ENCODE peak calls at places on chromosomes 5 and 9, in eight cellular contexts. O is mammary epithelial cell, D is HepG2, I is kidney, T is transverse colon, M is Panc1, C is SJSA1, G is heart left ventricle. X is an unnamed sample.

GRCh38 chr9:21174671-21175070 is 8.2 kb upstream of the IFNA21 start:
- DNase-seq in O (peak), D (no peak), I (no peak), T (no peak), M (no peak), C (no peak), G (no peak), X (no peak)

GRCh38 chr5:83548556-83548955 is 77.0 kb downstream of the VCAN start:
- DNase-seq in O (no peak), D (no peak), I (no peak), T (no peak), M (no peak), C (no peak), G (no peak), X (no peak)

GRCh38 chr5:154729613-154730012 is 25.6 kb upstream of the LARP1 start:
- DNase-seq in O (no peak), D (peak), I (no peak), T (no peak), M (no peak), C (no peak), G (no peak), X (peak)

GRCh38 chr9:104923289-104923688 is 4.7 kb downstream of the ABCA1 start:
- DNase-seq in O (no peak), D (no peak), I (no peak), T (no peak), M (no peak), C (no peak), G (no peak), X (no peak)

GRCh38 chr5:115895821-115896220 is 54.1 kb downstream of the AP3S1 start:
- DNase-seq in O (no peak), D (no peak), I (no peak), T (no peak), M (no peak), C (peak), G (no peak), X (no peak)

GRCh38 chr9:72843525-72844439 is 109.1 kb downstream of the ALDH1A1 start:
- DNase-seq in O (peak), D (peak), I (no peak), T (no peak), M (no peak), C (no peak), G (no peak), X (no peak)

GRCh38 chr9:132670816-132671371 is 630 bp downstream of the GTF3C4 start:
- DNase-seq in O (peak), D (no peak), I (peak), T (peak), M (no peak), C (peak), G (peak), X (peak)

GRCh38 chr9:134557331-134557730 is 84.3 kb upstream of the COL5A1 start:
- DNase-seq in O (no peak), D (no peak), I (peak), T (no peak), M (no peak), C (no peak), G (no peak), X (no peak)

GRCh38 chr9:120894404-120895226 is 17.6 kb upstream of the PHF19 start:
- DNase-seq in O (no peak), D (no peak), I (no peak), T (no peak), M (no peak), C (no peak), G (peak), X (no peak)

GRCh38 chr5:10488144-10488543 is 46.5 kb downstream of the ROPN1L start:
- DNase-seq in O (no peak), D (no peak), I (no peak), T (no peak), M (no peak), C (no peak), G (no peak), X (no peak)

GRCh38 chr9:8349928-8350327 is 550.4 kb upstream of the DMAC1 start:
- DNase-seq in O (no peak), D (no peak), I (no peak), T (no peak), M (no peak), C (no peak), G (no peak), X (no peak)

GRCh38 chr5:108726446-108727091 is 21.1 kb upstream of the FER start:
- DNase-seq in O (peak), D (no peak), I (no peak), T (no peak), M (no peak), C (no peak), G (no peak), X (no peak)

GRCh38 chr9:93057703-93058356 is 671 bp upstream of the SUSD3 start:
- DNase-seq in O (no peak), D (no peak), I (peak), T (no peak), M (no peak), C (no peak), G (no peak), X (no peak)

GRCh38 chr9:93059960-93060591 is 1.6 kb downstream of the SUSD3 start:
- DNase-seq in O (no peak), D (no peak), I (peak), T (no peak), M (no peak), C (no peak), G (no peak), X (no peak)

GRCh38 chr9:93060746-93061259 is 2.3 kb downstream of the SUSD3 start:
- DNase-seq in O (no peak), D (no peak), I (peak), T (no peak), M (no peak), C (no peak), G (no peak), X (no peak)

GRCh38 chr9:93058357-93059096 is at the start of gene SUSD3:
- DNase-seq in O (no peak), D (peak), I (peak), T (peak), M (no peak), C (no peak), G (peak), X (peak)

DNA sequence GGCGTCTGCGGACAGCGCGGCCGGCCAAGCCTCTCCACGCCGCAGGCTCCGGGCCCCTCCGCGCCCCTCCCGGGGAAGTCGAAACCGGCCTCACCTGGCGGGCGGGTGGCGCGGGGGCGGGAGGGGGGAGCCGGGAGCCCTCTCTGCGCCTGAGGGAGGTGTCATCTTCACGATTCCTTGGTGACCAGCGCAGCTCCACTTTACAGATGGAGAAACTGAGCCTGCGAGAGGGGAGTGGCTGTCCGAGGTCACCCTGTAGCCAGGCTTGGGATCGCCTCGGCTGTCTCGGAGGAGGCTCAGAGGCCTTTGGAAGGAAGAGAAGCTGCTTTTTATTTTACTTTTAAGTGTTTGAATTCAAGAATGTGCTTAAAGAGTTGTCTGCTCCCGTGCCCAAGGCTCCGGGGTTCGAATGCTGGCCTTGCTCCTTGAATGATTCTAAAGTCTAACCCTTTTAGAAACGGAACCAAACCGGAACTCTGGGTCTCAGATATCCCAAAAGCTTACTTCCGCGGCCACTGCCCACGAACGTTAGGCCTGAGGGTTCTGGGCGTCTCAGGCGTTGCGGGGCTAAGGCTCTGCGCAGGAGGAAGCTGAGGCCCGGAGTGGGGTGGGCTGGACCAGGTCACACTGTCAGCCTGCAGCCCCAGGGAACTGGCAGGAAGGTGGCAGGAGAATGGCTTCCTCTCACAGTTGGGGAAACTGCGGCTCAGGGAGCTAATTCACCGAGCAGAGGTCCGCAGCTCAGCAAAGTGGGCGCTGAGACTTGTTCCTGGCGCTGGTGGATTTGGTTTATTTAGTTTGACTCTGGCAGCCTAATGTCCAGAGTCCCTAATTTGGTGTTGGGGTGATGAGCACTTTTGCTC is 827 bp downstream of the SUSD3 start:
- DNase-seq in O (no peak), D (no peak), I (peak), T (peak), M (no peak), C (no peak), G (no peak), X (no peak)
- H3K27ac ChIP-seq in O (no peak), D (peak), I (peak), T (peak), M (peak), C (no peak), G (peak), X (peak)

GRCh38 chr9:136242908-136243525 is 2.6 kb downstream of the QSOX2 start:
- DNase-seq in O (no peak), D (no peak), I (no peak), T (no peak), M (no peak), C (no peak), G (no peak), X (no peak)
- H3K27ac ChIP-seq in O (no peak), D (peak), I (no peak), T (no peak), M (no peak), C (no peak), G (no peak), X (no peak)

GRCh38 chr5:55983986-55984385 is 10.8 kb downstream of the IL6ST start:
- DNase-seq in O (no peak), D (no peak), I (no peak), T (no peak), M (no peak), C (no peak), G (no peak), X (no peak)

GRCh38 chr5:55985181-55985580 is 9.6 kb downstream of the IL6ST start:
- DNase-seq in O (no peak), D (no peak), I (no peak), T (no peak), M (no peak), C (no peak), G (no peak), X (no peak)

GRCh38 chr5:55986931-55987330 is 7.8 kb downstream of the IL6ST start:
- DNase-seq in O (no peak), D (no peak), I (no peak), T (no peak), M (no peak), C (no peak), G (no peak), X (no peak)

GRCh38 chr5:55982957-55983381 is 11.8 kb downstream of the IL6ST start:
- DNase-seq in O (no peak), D (no peak), I (no peak), T (peak), M (no peak), C (no peak), G (no peak), X (peak)
- H3K27ac ChIP-seq in O (no peak), D (no peak), I (no peak), T (peak), M (no peak), C (no peak), G (no peak), X (peak)

DNA sequence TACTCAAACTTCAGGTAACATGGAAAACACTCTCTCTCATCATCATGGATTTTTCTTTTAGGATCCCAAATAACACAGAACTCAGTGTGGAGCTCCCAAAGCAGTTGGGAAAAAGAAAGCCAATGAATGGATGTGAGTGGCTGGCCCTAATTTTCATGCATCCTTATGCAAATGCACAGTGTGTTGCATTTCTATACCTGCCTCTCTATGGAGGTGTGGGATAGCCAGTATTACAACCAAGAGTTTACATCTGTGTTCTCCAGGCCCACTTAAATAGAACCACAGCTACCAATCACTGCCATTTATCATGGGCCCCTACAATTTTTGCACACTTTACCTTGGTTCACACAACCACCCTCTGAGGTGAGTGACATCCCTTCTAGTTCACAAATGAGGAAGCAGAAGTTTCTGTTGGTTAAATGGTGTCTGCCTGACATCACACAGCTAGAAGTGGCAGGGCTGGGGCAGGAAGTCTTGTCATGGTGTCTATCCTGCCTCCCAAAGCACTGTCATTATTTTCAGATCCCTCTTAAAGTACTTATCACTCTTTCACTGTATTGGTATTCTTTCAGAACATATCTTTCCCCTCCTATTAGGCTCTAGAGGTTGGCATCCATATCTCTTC is 17.3 kb downstream of the MAMDC2 start:
- DNase-seq in O (no peak), D (no peak), I (no peak), T (no peak), M (no peak), C (no peak), G (no peak), X (no peak)
- H3K27ac ChIP-seq in O (no peak), D (no peak), I (no peak), T (no peak), M (no peak), C (no peak), G (no peak), X (no peak)

DNA sequence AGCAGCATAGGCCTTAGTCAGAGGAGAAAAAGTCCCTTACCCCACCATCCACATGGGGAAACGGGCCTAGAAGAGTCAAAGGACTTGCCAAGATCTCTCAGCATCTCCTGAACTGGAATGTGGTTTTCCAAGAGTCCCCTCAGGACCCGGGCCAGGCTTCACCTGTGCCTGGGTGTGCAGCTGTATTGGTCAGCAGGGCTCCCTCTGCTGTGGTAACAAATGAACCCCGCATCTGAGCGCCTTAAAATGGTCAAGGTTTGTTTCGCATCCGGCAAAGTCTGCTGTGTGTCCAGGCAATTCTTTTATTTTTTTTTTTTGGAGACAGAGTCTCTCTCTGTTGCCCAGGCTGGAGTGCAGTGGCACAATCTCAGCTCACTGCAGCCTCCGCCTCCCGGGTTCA is 168.0 kb upstream of the IER5L start:
- DNase-seq in O (no peak), D (no peak), I (no peak), T (no peak), M (no peak), C (no peak), G (no peak), X (no peak)
- H3K27ac ChIP-seq in O (no peak), D (peak), I (no peak), T (peak), M (peak), C (no peak), G (peak), X (no peak)

DNA sequence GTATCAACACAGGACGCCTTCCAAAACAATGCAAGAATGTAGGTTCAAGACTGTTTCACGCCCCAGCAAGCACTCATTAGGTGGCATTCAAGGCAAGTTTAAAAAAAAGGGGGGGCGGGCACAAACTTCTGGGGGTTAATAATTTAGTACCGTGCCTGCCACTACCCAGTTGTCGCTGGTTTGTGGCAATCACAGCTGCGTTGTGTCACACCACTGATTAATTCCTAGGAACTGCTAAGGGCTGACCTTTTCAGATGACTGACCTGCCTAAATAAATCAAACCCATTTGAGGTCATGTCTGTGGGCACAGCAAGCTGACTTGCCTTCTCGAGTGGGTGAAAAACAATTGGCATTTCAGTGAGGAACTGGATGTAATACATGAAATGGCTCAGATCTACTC is 15.2 kb upstream of the MGAT1 start:
- DNase-seq in O (no peak), D (no peak), I (peak), T (no peak), M (no peak), C (no peak), G (no peak), X (no peak)
- H3K27ac ChIP-seq in O (no peak), D (no peak), I (peak), T (peak), M (no peak), C (no peak), G (peak), X (no peak)

GRCh38 chr5:137498736-137499505 is at the start of gene SPOCK1:
- DNase-seq in O (peak), D (peak), I (peak), T (peak), M (no peak), C (peak), G (peak), X (peak)
- H3K27ac ChIP-seq in O (no peak), D (no peak), I (no peak), T (no peak), M (no peak), C (no peak), G (peak), X (no peak)

DNA sequence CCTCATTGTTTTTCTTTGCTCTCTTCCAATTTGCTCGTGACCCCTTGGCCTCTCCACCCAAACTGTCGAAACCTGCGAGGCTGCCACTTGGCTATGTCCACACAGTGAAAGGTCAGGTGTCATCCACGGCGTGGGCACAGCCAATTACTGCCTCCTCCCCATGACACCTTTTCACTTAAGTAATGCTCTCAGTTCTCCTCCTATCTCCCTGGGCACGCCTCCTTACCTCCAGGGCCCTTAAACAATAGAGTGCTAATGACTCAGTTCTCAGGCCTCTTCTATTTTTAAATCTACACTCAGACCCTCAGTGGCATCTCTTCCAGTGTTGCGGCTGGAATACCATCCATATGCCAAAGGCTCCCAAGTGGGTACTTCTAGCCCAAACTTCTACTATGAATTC is 256.8 kb downstream of the ROR2 start:
- DNase-seq in O (peak), D (no peak), I (no peak), T (no peak), M (no peak), C (no peak), G (no peak), X (no peak)
- H3K27ac ChIP-seq in O (no peak), D (no peak), I (no peak), T (no peak), M (no peak), C (no peak), G (no peak), X (no peak)